ENCODE peak calls at places on chromosome 16, in five cellular contexts. One of them, this sample, is unnamed.
A peak's percentile ranks its signal among the peaks of the same experiment; 100 is the strongest.

GRCh38 chr16:48850097-48850496 is 240.1 kb upstream of the N4BP1 start:
- DNase-seq in GM12878: no peak
- DNase-seq in K562: no peak
- DNase-seq in H1: no peak
- DNase-seq in HepG2: no peak
- DNase-seq in this sample: no peak

GRCh38 chr16:27287051-27287811 is 18.7 kb upstream of the NSMCE1 start:
- DNase-seq in GM12878: no peak
- DNase-seq in K562: no peak
- DNase-seq in H1: no peak
- DNase-seq in HepG2: no peak
- DNase-seq in this sample: no peak

GRCh38 chr16:81486555-81487061 is 42.0 kb downstream of the CMIP start:
- DNase-seq in GM12878: no peak
- DNase-seq in K562: no peak
- DNase-seq in H1: no peak
- DNase-seq in HepG2: no peak
- DNase-seq in this sample: no peak

GRCh38 chr16:75306102-75306762 is 54.8 kb upstream of the BCAR1 start:
- DNase-seq in GM12878: no peak
- DNase-seq in K562: no peak
- DNase-seq in H1: no peak
- DNase-seq in HepG2: peak; percentile 95
- DNase-seq in this sample: peak; percentile 49

GRCh38 chr16:48441106-48441505 is 55.9 kb upstream of the SIAH1 start:
- DNase-seq in GM12878: no peak
- DNase-seq in K562: no peak
- DNase-seq in H1: no peak
- DNase-seq in HepG2: no peak
- DNase-seq in this sample: no peak

GRCh38 chr16:48497932-48498760 is 111.8 kb downstream of the N4BP1 start:
- DNase-seq in GM12878: no peak
- DNase-seq in K562: no peak
- DNase-seq in H1: no peak
- DNase-seq in HepG2: no peak
- DNase-seq in this sample: no peak

GRCh38 chr16:20255002-20255401 is 72.3 kb downstream of the GP2 start:
- DNase-seq in GM12878: no peak
- DNase-seq in K562: no peak
- DNase-seq in H1: no peak
- DNase-seq in HepG2: no peak
- DNase-seq in this sample: no peak

GRCh38 chr16:48499822-48500440 is 110.0 kb downstream of the N4BP1 start:
- DNase-seq in GM12878: no peak
- DNase-seq in K562: no peak
- DNase-seq in H1: no peak
- DNase-seq in HepG2: no peak
- DNase-seq in this sample: no peak

GRCh38 chr16:720507-720989 is 398 bp upstream of the ANTKMT start:
- DNase-seq in GM12878: no peak
- DNase-seq in K562: peak; percentile 63
- DNase-seq in H1: no peak
- DNase-seq in HepG2: no peak
- DNase-seq in this sample: no peak

GRCh38 chr16:62383941-62384340 is 347.7 kb upstream of the CDH8 start:
- DNase-seq in GM12878: no peak
- DNase-seq in K562: no peak
- DNase-seq in H1: no peak
- DNase-seq in HepG2: no peak
- DNase-seq in this sample: no peak

GRCh38 chr16:23836404-23837291 is 865 bp downstream of the PRKCB start:
- DNase-seq in GM12878: no peak
- DNase-seq in K562: peak; percentile 71
- DNase-seq in H1: no peak
- DNase-seq in HepG2: no peak
- DNase-seq in this sample: no peak

GRCh38 chr16:73846292-73846849 is 450.2 kb upstream of the PSMD7 start:
- DNase-seq in GM12878: no peak
- DNase-seq in K562: no peak
- DNase-seq in H1: no peak
- DNase-seq in HepG2: no peak
- DNase-seq in this sample: no peak

GRCh38 chr16:2040031-2040430 is 7.6 kb downstream of the NTHL1 start:
- DNase-seq in GM12878: no peak
- DNase-seq in K562: no peak
- DNase-seq in H1: no peak
- DNase-seq in HepG2: no peak
- DNase-seq in this sample: no peak

GRCh38 chr16:14232106-14232890 is 161.2 kb downstream of the MRTFB start:
- DNase-seq in GM12878: no peak
- DNase-seq in K562: no peak
- DNase-seq in H1: no peak
- DNase-seq in HepG2: no peak
- DNase-seq in this sample: no peak

GRCh38 chr16:7313170-7313569 is 19.5 kb upstream of the RBFOX1 start:
- DNase-seq in GM12878: no peak
- DNase-seq in K562: peak; percentile 59
- DNase-seq in H1: no peak
- DNase-seq in HepG2: peak; percentile 18
- DNase-seq in this sample: no peak

GRCh38 chr16:35687071-35687470 is 2227.7 kb downstream of the TP53TG3F start:
- DNase-seq in GM12878: no peak
- DNase-seq in K562: no peak
- DNase-seq in H1: no peak
- DNase-seq in HepG2: no peak
- DNase-seq in this sample: no peak

GRCh38 chr16:11133344-11133921 is 122.6 kb downstream of the SOCS1 start:
- DNase-seq in GM12878: no peak
- DNase-seq in K562: peak; percentile 69
- DNase-seq in H1: no peak
- DNase-seq in HepG2: peak; percentile 79
- DNase-seq in this sample: peak; percentile 79

GRCh38 chr16:48353565-48354163 is 31.5 kb downstream of the SIAH1 start:
- DNase-seq in GM12878: peak; percentile 37
- DNase-seq in K562: peak; percentile 76
- DNase-seq in H1: peak; percentile 51
- DNase-seq in HepG2: peak; percentile 78
- DNase-seq in this sample: peak; percentile 51

GRCh38 chr16:34802848-34803599 is 1343.6 kb downstream of the TP53TG3F start:
- DNase-seq in GM12878: no peak
- DNase-seq in K562: no peak
- DNase-seq in H1: no peak
- DNase-seq in HepG2: no peak
- DNase-seq in this sample: no peak

GRCh38 chr16:50553731-50554360 is 5.7 kb downstream of the NKD1 start:
- DNase-seq in GM12878: no peak
- DNase-seq in K562: no peak
- DNase-seq in H1: no peak
- DNase-seq in HepG2: no peak
- DNase-seq in this sample: no peak

GRCh38 chr16:31417916-31418315 is 10.2 kb downstream of the COX6A2 start:
- DNase-seq in GM12878: no peak
- DNase-seq in K562: no peak
- DNase-seq in H1: no peak
- DNase-seq in HepG2: no peak
- DNase-seq in this sample: no peak

GRCh38 chr16:15515992-15516391 is 81.6 kb downstream of the BMERB1 start:
- DNase-seq in GM12878: no peak
- DNase-seq in K562: no peak
- DNase-seq in H1: no peak
- DNase-seq in HepG2: no peak
- DNase-seq in this sample: no peak

DNA sequence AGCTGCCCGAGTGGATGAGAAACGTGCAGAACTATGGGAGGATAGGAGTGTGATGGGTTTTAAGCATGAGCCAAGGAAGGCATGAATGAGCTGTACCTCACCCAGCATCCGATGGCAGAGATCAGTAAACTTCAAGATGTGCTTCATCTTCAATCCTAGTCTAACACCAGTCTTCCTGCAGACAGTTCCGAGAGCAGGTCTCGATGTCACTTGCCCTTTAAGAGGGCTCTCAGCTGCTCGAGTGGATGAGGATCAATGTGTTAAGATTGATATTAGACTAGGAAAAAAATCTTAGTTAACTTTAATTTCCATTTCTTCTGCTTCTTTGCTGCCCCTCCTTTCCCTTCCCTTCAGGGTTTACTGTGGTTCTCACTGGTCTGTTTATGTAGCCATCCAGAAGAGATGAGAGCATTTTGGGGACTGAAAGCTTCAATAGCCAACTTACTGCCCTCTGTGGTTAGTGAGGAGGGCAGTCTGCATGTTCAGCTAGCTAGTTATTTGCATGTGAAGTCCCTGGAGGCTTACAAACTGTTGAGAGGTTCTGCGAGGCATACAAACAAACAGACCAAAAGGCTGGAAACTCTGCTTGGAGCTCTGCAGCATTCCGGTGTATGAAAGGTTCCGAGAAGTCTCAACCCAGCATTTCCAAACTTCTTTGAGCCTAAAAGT is 15.3 kb downstream of the KLHL36 start:
- DNase-seq in GM12878: peak; percentile 76
- DNase-seq in K562: no peak
- DNase-seq in H1: no peak
- DNase-seq in HepG2: no peak
- DNase-seq in this sample: no peak
- TF ChIP-seq SP1 in GM12878: no peak
- TF ChIP-seq SP1 in K562: no peak
- TF ChIP-seq SP1 in H1: no peak
- TF ChIP-seq SP1 in HepG2: no peak
- TF ChIP-seq SP1 in this sample: no peak

GRCh38 chr16:86287641-86288201 is 222.6 kb upstream of the FOXF1 start:
- DNase-seq in GM12878: no peak
- DNase-seq in K562: no peak
- DNase-seq in H1: no peak
- DNase-seq in HepG2: no peak
- DNase-seq in this sample: no peak
- TF ChIP-seq EZH2 in GM12878: no peak
- TF ChIP-seq EZH2 in K562: no peak
- TF ChIP-seq EZH2 in H1: no peak
- TF ChIP-seq EZH2 in HepG2: no peak
- TF ChIP-seq EZH2 in this sample: no peak

DNA sequence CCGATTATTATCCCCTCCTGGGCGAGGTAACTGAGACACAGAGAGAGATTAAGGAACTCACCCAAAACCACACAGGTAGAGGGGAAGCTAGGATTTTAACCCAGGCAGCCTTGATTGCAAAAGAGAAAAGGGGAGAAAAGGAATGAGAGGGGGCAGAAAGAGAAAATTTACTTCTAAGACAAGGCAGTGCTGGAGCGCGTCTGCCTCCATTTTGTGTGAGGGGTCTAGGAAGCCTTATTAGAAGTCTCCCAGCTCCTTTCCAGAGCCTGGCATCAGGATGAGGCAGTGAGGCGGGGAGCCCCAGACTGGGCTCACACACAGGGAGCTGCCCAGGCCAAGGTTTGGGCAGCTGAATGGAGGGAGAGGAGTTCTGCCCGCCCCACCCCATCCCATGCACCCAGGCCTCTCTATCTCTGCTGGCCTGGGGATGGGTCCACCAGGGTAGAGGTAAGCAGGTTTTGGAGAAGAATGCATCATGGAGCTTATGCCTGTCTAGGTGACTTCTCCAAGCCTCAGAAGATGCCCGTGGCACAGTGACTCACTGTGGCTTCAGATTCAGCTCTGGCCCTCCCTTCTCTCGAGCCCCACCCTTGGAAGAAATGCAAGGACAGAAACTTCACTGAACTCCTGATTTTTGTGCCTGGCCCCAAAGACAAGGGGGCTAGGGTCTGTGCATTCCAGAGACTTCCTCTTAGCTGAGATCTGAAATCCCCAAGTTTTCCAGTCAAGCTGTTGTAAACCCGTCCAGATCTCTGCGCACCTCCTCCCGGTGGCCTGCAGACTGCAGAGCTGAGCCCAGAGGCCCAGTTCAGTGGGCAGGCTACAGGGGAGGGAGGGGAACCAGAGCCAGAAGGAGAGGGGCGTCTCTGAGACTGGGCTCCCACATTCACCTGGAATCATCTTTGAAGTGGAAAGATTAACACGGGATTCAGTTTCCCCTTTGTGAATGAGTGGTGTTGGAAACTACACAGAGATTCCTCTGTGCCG is 95.1 kb upstream of the CDH5 start:
- DNase-seq in GM12878: no peak
- DNase-seq in K562: no peak
- DNase-seq in H1: no peak
- DNase-seq in HepG2: no peak
- DNase-seq in this sample: no peak
- TF ChIP-seq SP1 in GM12878: no peak
- TF ChIP-seq SP1 in K562: no peak
- TF ChIP-seq SP1 in H1: no peak
- TF ChIP-seq SP1 in HepG2: no peak
- TF ChIP-seq SP1 in this sample: no peak

GRCh38 chr16:12332553-12332952 is 356.0 kb downstream of the SNX29 start:
- DNase-seq in GM12878: no peak
- DNase-seq in K562: no peak
- DNase-seq in H1: no peak
- DNase-seq in HepG2: no peak
- DNase-seq in this sample: no peak
- TF ChIP-seq EZH2 in GM12878: no peak
- TF ChIP-seq EZH2 in K562: no peak
- TF ChIP-seq EZH2 in H1: no peak
- TF ChIP-seq EZH2 in HepG2: no peak
- TF ChIP-seq EZH2 in this sample: no peak

DNA sequence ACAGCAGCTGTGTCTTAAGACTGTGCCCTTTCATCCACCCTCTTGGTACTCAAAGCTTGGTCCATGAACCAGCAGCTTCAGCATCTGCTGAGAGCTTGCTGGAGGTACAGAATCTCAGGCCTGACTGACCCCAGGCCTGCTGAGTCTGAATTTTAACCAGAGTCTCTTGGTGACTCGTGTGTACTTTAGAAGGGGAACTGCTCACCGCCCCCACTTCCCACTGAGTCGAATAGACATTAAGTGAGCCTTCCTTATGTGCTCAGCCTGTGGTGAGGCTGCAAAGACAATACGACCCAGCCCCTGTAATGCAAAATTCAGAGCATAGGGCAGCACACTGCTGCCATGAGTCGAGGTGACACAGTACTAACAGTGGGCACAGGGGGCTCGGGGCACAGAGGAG is 662.8 kb downstream of the WWOX start:
- DNase-seq in GM12878: no peak
- DNase-seq in K562: no peak
- DNase-seq in H1: no peak
- DNase-seq in HepG2: no peak
- DNase-seq in this sample: no peak
- TF ChIP-seq SP1 in GM12878: no peak
- TF ChIP-seq SP1 in K562: no peak
- TF ChIP-seq SP1 in H1: no peak
- TF ChIP-seq SP1 in HepG2: no peak
- TF ChIP-seq SP1 in this sample: no peak